ENCODE peak calls at places on chromosomes 3 and 15, in ten cellular contexts. F is mammary epithelial cell, W is glutamatergic neuron, K is stomach, M is psoas muscle, Z is dorsolateral prefrontal cortex, S is spleen, R is GM12878, A is AG10803, X is IMR-90. G is an unnamed sample.

GRCh38 chr3:54225841-54226528 is 103.6 kb downstream of the CACNA2D3 start:
- DNase-seq in F (no peak), W (no peak), K (no peak), M (no peak), Z (no peak), S (no peak), R (no peak), A (no peak), X (no peak), G (no peak)

GRCh38 chr3:40172560-40172959 is 136.9 kb upstream of the EIF1B start:
- DNase-seq in F (no peak), W (no peak), K (no peak), M (no peak), Z (no peak), S (no peak), R (no peak), A (no peak), X (no peak), G (no peak)

GRCh38 chr15:48582472-48583235 is 62.9 kb downstream of the FBN1 start:
- DNase-seq in F (peak; percentile 58), W (no peak), K (no peak), M (no peak), Z (no peak), S (no peak), R (no peak), A (peak; percentile 99), X (peak; percentile 83), G (no peak)

GRCh38 chr15:66841953-66842681 is 140.1 kb downstream of the SMAD6 start:
- DNase-seq in F (peak; percentile 86), W (peak; percentile 59), K (peak; percentile 88), M (peak; percentile 91), Z (peak; percentile 43), S (peak; percentile 91), R (no peak), A (peak; percentile 93), X (peak; percentile 89), G (no peak)

GRCh38 chr3:58234516-58234931 is 3.1 kb upstream of the ABHD6 start:
- DNase-seq in F (peak; percentile 61), W (no peak), K (no peak), M (no peak), Z (peak; percentile 23), S (no peak), R (no peak), A (peak; percentile 50), X (peak; percentile 67), G (no peak)

GRCh38 chr3:177284383-177284881 is 87.2 kb upstream of the TBL1XR1 start:
- DNase-seq in F (no peak), W (no peak), K (no peak), M (peak; percentile 61), Z (no peak), S (no peak), R (no peak), A (peak; percentile 67), X (peak; percentile 49), G (peak; percentile 6)

GRCh38 chr3:107951111-107951510 is 139.7 kb downstream of the CD47 start:
- DNase-seq in F (no peak), W (no peak), K (no peak), M (no peak), Z (no peak), S (no peak), R (no peak), A (no peak), X (no peak), G (no peak)

GRCh38 chr3:147380271-147380995 is 25.9 kb downstream of the ZIC4 start:
- DNase-seq in F (no peak), W (no peak), K (no peak), M (no peak), Z (no peak), S (no peak), R (no peak), A (no peak), X (no peak), G (no peak)

GRCh38 chr15:48855501-48856440 is 22.2 kb upstream of the EID1 start:
- DNase-seq in F (no peak), W (no peak), K (no peak), M (no peak), Z (no peak), S (no peak), R (no peak), A (peak; percentile 68), X (peak; percentile 62), G (no peak)

GRCh38 chr3:183265157-183265642 is 12.1 kb downstream of the B3GNT5 start:
- DNase-seq in F (no peak), W (no peak), K (no peak), M (no peak), Z (no peak), S (no peak), R (no peak), A (peak; percentile 13), X (no peak), G (peak; percentile 52)

GRCh38 chr15:49742381-49742780 is 121.5 kb downstream of the DTWD1 start:
- DNase-seq in F (no peak), W (no peak), K (no peak), M (no peak), Z (no peak), S (no peak), R (no peak), A (no peak), X (no peak), G (no peak)

GRCh38 chr15:68487087-68487843 is 55.3 kb upstream of the ITGA11 start:
- DNase-seq in F (peak; percentile 56), W (no peak), K (no peak), M (no peak), Z (no peak), S (no peak), R (no peak), A (peak; percentile 91), X (peak; percentile 35), G (no peak)

GRCh38 chr3:168096210-168096795 is 579 bp upstream of the GOLIM4 start:
- DNase-seq in F (peak; percentile 93), W (peak; percentile 74), K (peak; percentile 55), M (peak; percentile 75), Z (peak; percentile 46), S (peak; percentile 83), R (peak; percentile 56), A (peak; percentile 92), X (peak; percentile 93), G (peak; percentile 58)

GRCh38 chr3:63051920-63052319 is 176.7 kb upstream of the CADPS start:
- DNase-seq in F (no peak), W (peak; percentile 17), K (no peak), M (no peak), Z (peak; percentile 21), S (no peak), R (no peak), A (peak; percentile 78), X (no peak), G (no peak)

GRCh38 chr3:16604433-16604832 is 790 bp downstream of the DAZL start:
- DNase-seq in F (no peak), W (no peak), K (no peak), M (peak; percentile 35), Z (no peak), S (no peak), R (no peak), A (no peak), X (no peak), G (no peak)

GRCh38 chr3:16604887-16605602 is at the start of gene DAZL:
- DNase-seq in F (no peak), W (no peak), K (no peak), M (no peak), Z (no peak), S (no peak), R (no peak), A (no peak), X (no peak), G (no peak)

GRCh38 chr3:16599694-16600093 is 5.5 kb downstream of the DAZL start:
- DNase-seq in F (no peak), W (no peak), K (no peak), M (no peak), Z (no peak), S (no peak), R (no peak), A (no peak), X (no peak), G (no peak)

GRCh38 chr3:16601539-16602005 is 3.7 kb downstream of the DAZL start:
- DNase-seq in F (no peak), W (no peak), K (no peak), M (no peak), Z (no peak), S (no peak), R (no peak), A (no peak), X (no peak), G (no peak)

GRCh38 chr3:16600771-16601538 is 4.3 kb downstream of the DAZL start:
- DNase-seq in F (peak; percentile 37), W (peak; percentile 85), K (peak; percentile 89), M (peak; percentile 88), Z (peak; percentile 84), S (peak; percentile 92), R (no peak), A (peak; percentile 82), X (peak; percentile 81), G (peak; percentile 73)
- TF ChIP-seq CTCF in F (peak; percentile 76), W (peak; percentile 94), K (peak; percentile 87), M (peak; percentile 90), Z (peak; percentile 98), S (peak; percentile 76), R (peak; percentile 81), A (peak; percentile 86), X (peak; percentile 88), G (peak; percentile 97)

GRCh38 chr3:160163259-160163878 is 61.9 kb upstream of the C3orf80 start:
- DNase-seq in F (no peak), W (no peak), K (no peak), M (no peak), Z (no peak), S (no peak), R (no peak), A (peak; percentile 52), X (peak; percentile 47), G (no peak)
- TF ChIP-seq CTCF in F (peak; percentile 46), W (no peak), K (peak; percentile 43), M (peak; percentile 40), Z (peak; percentile 52), S (peak; percentile 19), R (peak; percentile 50), A (peak; percentile 63), X (peak; percentile 74), G (peak; percentile 66)

DNA sequence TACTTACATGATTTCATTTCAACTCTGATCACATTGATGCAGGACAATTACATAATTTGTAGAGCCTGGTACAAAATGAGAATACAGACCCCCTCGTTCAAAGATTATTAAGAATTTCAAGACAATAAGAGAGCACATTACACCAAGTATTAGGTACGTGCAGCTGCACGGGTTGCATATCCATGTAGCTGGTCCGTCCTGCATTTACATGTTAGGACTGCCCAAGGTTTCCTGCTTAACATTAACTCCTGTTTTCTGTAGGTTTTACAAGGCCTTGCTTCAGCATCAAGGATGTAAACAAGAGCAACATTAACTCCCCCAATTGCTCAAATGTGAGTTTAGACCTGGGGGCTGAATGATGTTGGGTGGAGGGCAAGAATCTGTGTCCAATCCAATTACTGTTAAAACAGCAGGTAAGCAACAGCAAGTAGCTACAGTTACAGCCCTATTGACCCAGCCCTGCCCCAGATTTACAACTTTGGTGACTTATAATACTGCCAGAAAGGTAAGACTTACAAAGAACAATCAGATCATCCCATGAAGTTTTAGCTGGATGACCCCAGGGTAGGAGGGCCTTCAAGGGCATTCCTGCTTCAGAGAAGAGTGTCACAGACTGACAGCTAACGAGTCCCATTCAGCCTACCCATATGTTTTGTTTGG is 127.4 kb upstream of the PPP2R3A start:
- DNase-seq in F (no peak), W (no peak), K (no peak), M (no peak), Z (no peak), S (no peak), R (no peak), A (no peak), X (no peak), G (no peak)
- TF ChIP-seq CTCF in F (no peak), W (no peak), K (no peak), M (no peak), Z (no peak), S (no peak), R (no peak), A (no peak), X (no peak), G (no peak)

GRCh38 chr15:70461017-70461416 is 302.3 kb downstream of the UACA start:
- DNase-seq in F (no peak), W (no peak), K (no peak), M (no peak), Z (no peak), S (no peak), R (no peak), A (no peak), X (no peak), G (no peak)
- TF ChIP-seq CTCF in F (no peak), W (no peak), K (no peak), M (no peak), Z (no peak), S (no peak), R (no peak), A (no peak), X (no peak), G (no peak)

G was measured in neural crest cell.